ENCODE peak calls at places on chromosomes 2 and 18, in five cellular contexts. U is posterior vena cava; D is activated CD8-positive, alpha-beta memory T cell treated with anti-CD3 and anti-CD28 coated beads for 4 hours; O is lower lobe of right lung; V is frontal cortex. C is an unnamed sample.

GRCh38 chr2:240254337-240255164 is 114.1 kb upstream of the OTOS start:
- DNase-seq in U (peak), O (peak), D (no peak), V (no peak), C (no peak)

GRCh38 chr18:31042391-31043181 is at the start of gene DSC3:
- DNase-seq in U (peak), O (peak), V (no peak), D (no peak), C (no peak)

GRCh38 chr2:239826786-239827510 is 198.2 kb downstream of the NDUFA10 start:
- DNase-seq in V (no peak), O (no peak), U (peak), D (no peak), C (no peak)

GRCh38 chr2:121480826-121481225 is 49.9 kb upstream of the RNU4ATAC start:
- DNase-seq in V (no peak), O (no peak), U (no peak), D (no peak), C (no peak)

GRCh38 chr18:7417742-7418141 is 149.4 kb upstream of the PTPRM start:
- DNase-seq in U (no peak), O (no peak), D (no peak), V (no peak), C (no peak)

GRCh38 chr2:200104015-200104414 is 148.6 kb downstream of the MAIP1 start:
- DNase-seq in D (no peak), U (no peak), O (no peak), V (no peak), C (no peak)

GRCh38 chr2:170739048-170739447 is 23.9 kb downstream of the SP5 start:
- DNase-seq in V (no peak), D (no peak), O (no peak), U (no peak), C (no peak)

GRCh38 chr2:237700583-237701032 is 73.2 kb downstream of the LRRFIP1 start:
- DNase-seq in V (no peak), U (peak), D (peak), O (no peak), C (peak)

GRCh38 chr2:100730290-100730868 is 89.6 kb upstream of the NPAS2 start:
- DNase-seq in V (no peak), O (peak), D (no peak), U (peak), C (no peak)

GRCh38 chr2:84823229-84823628 is 57.7 kb downstream of the TRABD2A start:
- DNase-seq in O (no peak), V (no peak), U (no peak), D (no peak), C (no peak)

GRCh38 chr2:176501652-176502051 is 232.4 kb downstream of the MTX2 start:
- DNase-seq in V (no peak), U (no peak), O (no peak), D (no peak), C (no peak)

GRCh38 chr2:29281086-29281485 is 165.9 kb downstream of the CLIP4 start:
- DNase-seq in V (no peak), U (no peak), D (no peak), O (no peak), C (no peak)

GRCh38 chr2:165237056-165237455 is 2.2 kb upstream of the SCN2A start:
- DNase-seq in V (no peak), O (no peak), D (no peak), U (no peak), C (no peak)

GRCh38 chr2:85935746-85936208 is 47.0 kb upstream of the ST3GAL5 start:
- DNase-seq in O (no peak), V (no peak), U (no peak), D (no peak), C (no peak)

GRCh38 chr18:58496231-58496630 is 132.7 kb downstream of the ALPK2 start:
- DNase-seq in O (no peak), D (no peak), V (no peak), U (peak), C (no peak)

GRCh38 chr2:239165206-239165831 is 235.5 kb downstream of the HDAC4 start:
- DNase-seq in D (no peak), O (peak), V (no peak), U (peak), C (no peak)

GRCh38 chr2:225400060-225400511 is 576 bp downstream of the NYAP2 start:
- DNase-seq in D (no peak), O (no peak), U (peak), V (no peak), C (peak)

GRCh38 chr2:181037922-181038321 is 57.5 kb downstream of the UBE2E3 start:
- DNase-seq in U (no peak), O (no peak), D (no peak), V (no peak), C (no peak)

GRCh38 chr2:109266511-109266910 is 137.5 kb downstream of the SH3RF3 start:
- DNase-seq in O (no peak), V (no peak), D (no peak), U (no peak), C (no peak)

GRCh38 chr2:232239956-232240681 is 138.4 kb upstream of the ALPP start:
- DNase-seq in D (no peak), U (no peak), O (no peak), V (no peak), C (no peak)

GRCh38 chr2:218216336-218216673 is 684 bp upstream of the ARPC2 start:
- DNase-seq in V (no peak), D (no peak), O (no peak), U (no peak), C (no peak)

GRCh38 chr18:74870950-74871349 is 273.3 kb downstream of the ZNF407 start:
- DNase-seq in V (no peak), O (no peak), D (no peak), U (no peak), C (no peak)

GRCh38 chr18:76491436-76491800 is 3.6 kb downstream of the ZNF516 start:
- DNase-seq in D (peak), O (peak), V (peak), U (peak), C (peak)

C was measured in NCI-H1436.